ENCODE peak calls at places on chromosomes 13 and 19, in seven cellular contexts. One of them, this sample, is unnamed.

GRCh38 chr19:36577271-36577996 is 4.3 kb upstream of the ZNF529 start:
- DNase-seq in A549: no peak
- DNase-seq in GM23338: no peak
- DNase-seq in GM12878: no peak
- DNase-seq in K562: no peak
- DNase-seq in HepG2: no peak
- DNase-seq in HCT116: no peak
- DNase-seq in this sample: no peak

GRCh38 chr13:77014906-77015685 is 11.9 kb downstream of the FBXL3 start:
- DNase-seq in A549: no peak
- DNase-seq in GM23338: no peak
- DNase-seq in GM12878: no peak
- DNase-seq in K562: no peak
- DNase-seq in HepG2: no peak
- DNase-seq in HCT116: no peak
- DNase-seq in this sample: no peak

GRCh38 chr13:99389520-99390304 is 82.5 kb upstream of the GPR183 start:
- DNase-seq in A549: no peak
- DNase-seq in GM23338: no peak
- DNase-seq in GM12878: no peak
- DNase-seq in K562: no peak
- DNase-seq in HepG2: no peak
- DNase-seq in HCT116: no peak
- DNase-seq in this sample: no peak

GRCh38 chr13:33806470-33807248 is 11.3 kb upstream of the RFC3 start:
- DNase-seq in A549: no peak
- DNase-seq in GM23338: no peak
- DNase-seq in GM12878: no peak
- DNase-seq in K562: no peak
- DNase-seq in HepG2: no peak
- DNase-seq in HCT116: no peak
- DNase-seq in this sample: no peak

GRCh38 chr13:85997587-85997986 is 198.4 kb upstream of the SLITRK6 start:
- DNase-seq in A549: no peak
- DNase-seq in GM23338: no peak
- DNase-seq in GM12878: no peak
- DNase-seq in K562: no peak
- DNase-seq in HepG2: no peak
- DNase-seq in HCT116: no peak
- DNase-seq in this sample: no peak

GRCh38 chr19:14061081-14061749 is 661 bp downstream of the PALM3 start:
- DNase-seq in A549: no peak
- DNase-seq in GM23338: no peak
- DNase-seq in GM12878: no peak
- DNase-seq in K562: peak; percentile 8
- DNase-seq in HepG2: peak; percentile 57
- DNase-seq in HCT116: no peak
- DNase-seq in this sample: no peak

GRCh38 chr13:44323754-44324153 is 49.9 kb upstream of the SERP2 start:
- DNase-seq in A549: no peak
- DNase-seq in GM23338: no peak
- DNase-seq in GM12878: no peak
- DNase-seq in K562: no peak
- DNase-seq in HepG2: no peak
- DNase-seq in HCT116: no peak
- DNase-seq in this sample: no peak

GRCh38 chr13:79435549-79435948 is 29.5 kb upstream of the RBM26 start:
- DNase-seq in A549: no peak
- DNase-seq in GM23338: no peak
- DNase-seq in GM12878: no peak
- DNase-seq in K562: no peak
- DNase-seq in HepG2: no peak
- DNase-seq in HCT116: no peak
- DNase-seq in this sample: no peak

GRCh38 chr19:4352701-4353121 is 9.3 kb downstream of the MPND start:
- DNase-seq in A549: peak; percentile 51
- DNase-seq in GM23338: peak; percentile 87
- DNase-seq in GM12878: no peak
- DNase-seq in K562: peak; percentile 72
- DNase-seq in HepG2: peak; percentile 47
- DNase-seq in HCT116: no peak
- DNase-seq in this sample: no peak

GRCh38 chr13:30718661-30719520 is 16.5 kb upstream of the ALOX5AP start:
- DNase-seq in A549: peak; percentile 25
- DNase-seq in GM23338: no peak
- DNase-seq in GM12878: no peak
- DNase-seq in K562: no peak
- DNase-seq in HepG2: peak; percentile 24
- DNase-seq in HCT116: peak; percentile 16
- DNase-seq in this sample: peak; percentile 80

GRCh38 chr13:24747248-24748151 is 16.5 kb upstream of the RNF17 start:
- DNase-seq in A549: no peak
- DNase-seq in GM23338: peak; percentile 79
- DNase-seq in GM12878: no peak
- DNase-seq in K562: no peak
- DNase-seq in HepG2: no peak
- DNase-seq in HCT116: no peak
- DNase-seq in this sample: no peak

GRCh38 chr19:54411033-54411432 is 4.2 kb upstream of the TTYH1 start:
- DNase-seq in A549: no peak
- DNase-seq in GM23338: no peak
- DNase-seq in GM12878: no peak
- DNase-seq in K562: no peak
- DNase-seq in HepG2: no peak
- DNase-seq in HCT116: no peak
- DNase-seq in this sample: no peak

GRCh38 chr13:78595458-78595818 is 7.9 kb downstream of the POU4F1 start:
- DNase-seq in A549: no peak
- DNase-seq in GM23338: peak; percentile 67
- DNase-seq in GM12878: no peak
- DNase-seq in K562: no peak
- DNase-seq in HepG2: no peak
- DNase-seq in HCT116: no peak
- DNase-seq in this sample: no peak

GRCh38 chr19:38675611-38676010 is 28.2 kb downstream of the ACTN4 start:
- DNase-seq in A549: no peak
- DNase-seq in GM23338: no peak
- DNase-seq in GM12878: no peak
- DNase-seq in K562: peak; percentile 47
- DNase-seq in HepG2: no peak
- DNase-seq in HCT116: no peak
- DNase-seq in this sample: no peak

GRCh38 chr13:66994097-66994496 is 236.0 kb downstream of the PCDH9 start:
- DNase-seq in A549: peak; percentile 49
- DNase-seq in GM23338: peak; percentile 95
- DNase-seq in GM12878: no peak
- DNase-seq in K562: peak; percentile 31
- DNase-seq in HepG2: peak; percentile 38
- DNase-seq in HCT116: no peak
- DNase-seq in this sample: no peak

GRCh38 chr19:35132254-35132653 is 2.6 kb downstream of the LGI4 start:
- DNase-seq in A549: no peak
- DNase-seq in GM23338: no peak
- DNase-seq in GM12878: no peak
- DNase-seq in K562: no peak
- DNase-seq in HepG2: no peak
- DNase-seq in HCT116: no peak
- DNase-seq in this sample: no peak

GRCh38 chr13:52010890-52011689 is at the start of gene ATP7B:
- DNase-seq in A549: peak; percentile 31
- DNase-seq in GM23338: peak; percentile 81
- DNase-seq in GM12878: no peak
- DNase-seq in K562: peak; percentile 32
- DNase-seq in HepG2: peak; percentile 49
- DNase-seq in HCT116: no peak
- DNase-seq in this sample: no peak

GRCh38 chr19:33506498-33506897 is 15.1 kb downstream of the PEPD start:
- DNase-seq in A549: no peak
- DNase-seq in GM23338: no peak
- DNase-seq in GM12878: no peak
- DNase-seq in K562: no peak
- DNase-seq in HepG2: no peak
- DNase-seq in HCT116: no peak
- DNase-seq in this sample: no peak

GRCh38 chr13:23859904-23860303 is 29.3 kb downstream of the MIPEP start:
- DNase-seq in A549: no peak
- DNase-seq in GM23338: no peak
- DNase-seq in GM12878: no peak
- DNase-seq in K562: peak; percentile 32
- DNase-seq in HepG2: no peak
- DNase-seq in HCT116: no peak
- DNase-seq in this sample: no peak

DNA sequence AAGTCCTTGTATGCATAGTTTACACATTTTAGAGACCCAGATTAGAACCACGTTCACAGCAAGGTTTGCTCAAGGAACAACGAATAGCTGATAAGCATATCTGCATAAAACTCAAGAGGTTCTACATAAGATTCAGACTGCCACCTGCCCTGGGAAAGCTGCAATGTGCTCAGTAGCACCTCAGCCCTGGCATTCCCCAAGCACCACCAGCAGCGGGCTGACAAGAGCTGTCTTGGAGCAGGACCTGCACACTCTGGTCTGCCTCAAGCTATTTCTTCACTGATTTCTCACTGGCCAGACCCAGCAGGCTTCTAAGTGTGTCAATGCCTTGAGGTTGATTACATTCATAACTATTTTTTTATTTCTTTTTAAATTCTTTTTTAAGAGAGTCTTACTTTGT is 65.8 kb upstream of the UQCRFS1 start:
- DNase-seq in A549: no peak
- DNase-seq in GM23338: no peak
- DNase-seq in GM12878: no peak
- DNase-seq in K562: no peak
- DNase-seq in HepG2: no peak
- DNase-seq in HCT116: no peak
- DNase-seq in this sample: no peak
- TF ChIP-seq REST in A549: no peak
- TF ChIP-seq REST in GM23338: no peak
- TF ChIP-seq REST in GM12878: no peak
- TF ChIP-seq REST in K562: no peak
- TF ChIP-seq REST in HepG2: no peak
- TF ChIP-seq REST in HCT116: no peak
- TF ChIP-seq REST in this sample: no peak

DNA sequence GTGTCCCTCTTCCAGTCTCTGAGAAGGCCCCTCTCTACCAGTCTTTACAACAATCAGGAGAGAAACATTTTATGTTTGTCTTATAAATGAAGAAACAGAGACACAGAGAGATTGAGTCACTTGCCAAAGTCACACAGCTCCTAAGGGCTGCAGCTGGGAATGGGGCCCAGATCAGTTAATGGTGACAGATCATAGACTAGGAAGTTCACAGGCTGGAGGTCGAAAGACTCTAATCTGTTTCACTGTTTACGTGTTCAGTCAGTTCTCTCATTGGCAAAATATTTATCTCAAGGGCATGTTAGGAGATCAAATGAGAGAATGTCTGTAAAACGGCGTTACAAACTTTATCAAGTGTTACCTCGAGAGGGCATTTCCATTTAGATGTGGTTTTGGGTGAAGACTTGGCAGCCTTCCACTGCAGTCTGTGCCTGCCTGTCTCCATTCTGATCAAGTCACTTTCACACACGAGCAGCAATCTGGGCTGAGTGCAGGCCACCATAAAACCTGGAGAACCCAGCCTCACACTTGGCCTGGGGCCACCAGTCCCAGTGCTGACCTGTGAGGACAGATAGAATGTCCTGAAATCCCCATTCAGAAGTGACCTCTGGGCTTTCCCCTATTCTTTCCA is 65.1 kb downstream of the SIAH3 start:
- DNase-seq in A549: no peak
- DNase-seq in GM23338: no peak
- DNase-seq in GM12878: no peak
- DNase-seq in K562: no peak
- DNase-seq in HepG2: no peak
- DNase-seq in HCT116: no peak
- DNase-seq in this sample: no peak
- TF ChIP-seq REST in A549: no peak
- TF ChIP-seq REST in GM23338: no peak
- TF ChIP-seq REST in GM12878: no peak
- TF ChIP-seq REST in K562: no peak
- TF ChIP-seq REST in HepG2: no peak
- TF ChIP-seq REST in HCT116: no peak
- TF ChIP-seq REST in this sample: no peak

DNA sequence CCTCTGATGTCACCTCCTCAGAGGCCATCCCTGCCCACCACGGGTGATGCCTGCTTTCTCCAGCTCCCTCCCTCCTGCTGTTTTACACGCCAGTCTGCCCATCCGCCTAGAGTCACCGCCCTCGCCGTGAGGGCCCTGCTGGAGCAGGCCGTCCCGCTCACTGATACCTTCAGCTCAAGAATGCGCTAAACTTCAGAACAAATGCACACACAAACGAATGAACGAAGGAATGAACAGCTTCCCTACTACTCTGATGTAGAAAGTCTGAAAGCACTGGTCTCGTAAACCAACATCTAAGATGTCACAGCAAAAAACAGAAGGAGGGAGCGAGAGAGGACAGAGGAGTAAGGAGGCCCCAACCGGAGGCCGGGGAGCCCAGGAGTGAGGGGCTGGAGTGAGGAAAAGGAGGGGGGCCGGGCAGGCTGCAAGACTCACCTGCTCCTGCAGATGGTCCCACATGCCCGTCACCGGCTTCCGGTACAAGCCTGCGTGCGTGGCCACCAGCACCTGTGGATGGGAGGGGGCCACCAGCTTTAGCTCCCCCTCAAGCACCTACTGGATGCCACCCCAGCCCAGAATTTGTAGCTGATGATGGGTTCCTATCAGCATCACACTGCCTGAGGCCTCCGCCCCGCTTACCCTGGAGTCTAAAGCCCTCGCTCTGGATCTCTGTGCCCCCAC is 4.0 kb downstream of the PNKP start:
- DNase-seq in A549: no peak
- DNase-seq in GM23338: no peak
- DNase-seq in GM12878: no peak
- DNase-seq in K562: no peak
- DNase-seq in HepG2: no peak
- DNase-seq in HCT116: no peak
- DNase-seq in this sample: no peak
- TF ChIP-seq REST in A549: no peak
- TF ChIP-seq REST in GM23338: no peak
- TF ChIP-seq REST in GM12878: no peak
- TF ChIP-seq REST in K562: no peak
- TF ChIP-seq REST in HepG2: no peak
- TF ChIP-seq REST in HCT116: no peak
- TF ChIP-seq REST in this sample: no peak

DNA sequence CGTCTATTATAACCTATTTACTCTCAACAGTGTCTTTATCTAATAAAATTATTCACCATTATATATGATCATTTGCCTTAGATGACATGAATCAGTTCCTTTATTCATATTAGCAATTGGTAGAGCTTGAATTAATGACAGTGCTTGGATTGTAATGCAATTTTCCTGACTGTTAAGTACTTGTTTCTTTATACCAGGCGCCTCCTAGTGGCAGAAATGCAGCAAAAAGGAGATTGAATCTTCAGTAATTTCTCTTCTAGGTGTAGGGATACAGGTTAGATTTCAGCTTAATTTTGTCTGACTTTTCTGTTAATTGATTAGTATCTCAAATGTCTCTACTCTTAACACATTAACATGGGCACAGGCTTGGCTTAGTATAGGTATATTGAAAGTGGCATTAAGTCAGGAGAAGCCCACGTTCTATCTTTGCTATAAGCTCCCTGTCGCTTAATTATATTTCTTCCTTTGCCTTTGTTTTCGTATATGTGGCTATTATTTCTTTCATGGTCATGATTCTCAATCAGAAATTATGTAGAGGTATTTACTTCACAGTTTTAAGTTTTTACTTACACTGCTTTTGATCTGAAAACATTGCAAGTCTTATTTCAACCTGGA is 9.1 kb upstream of the LHFPL6 start:
- DNase-seq in A549: peak; percentile 7
- DNase-seq in GM23338: peak; percentile 93
- DNase-seq in GM12878: no peak
- DNase-seq in K562: peak; percentile 20
- DNase-seq in HepG2: peak; percentile 58
- DNase-seq in HCT116: peak; percentile 46
- DNase-seq in this sample: no peak
- TF ChIP-seq REST in A549: no peak
- TF ChIP-seq REST in GM23338: no peak
- TF ChIP-seq REST in GM12878: no peak
- TF ChIP-seq REST in K562: no peak
- TF ChIP-seq REST in HepG2: no peak
- TF ChIP-seq REST in HCT116: no peak
- TF ChIP-seq REST in this sample: no peak